ENCODE peak calls at places on chromosome 3, in eight cellular contexts. Z is right atrium auricular region, X is GM12865, B is dorsolateral prefrontal cortex, P is fibroblast of mammary gland, G is fibroblast of villous mesenchyme, C is lower lobe of right lung, O is ovary. D is an unnamed sample.

GRCh38 chr3:170749765-170750477 is 120.1 kb downstream of the RPL22L1 start:
- DNase-seq in Z (no peak), X (no peak), B (no peak), P (no peak), G (no peak), C (no peak), O (no peak), D (no peak)

GRCh38 chr3:157499342-157499963 is 3.8 kb downstream of the VEPH1 start:
- DNase-seq in Z (no peak), X (no peak), B (no peak), P (no peak), G (no peak), C (peak; percentile 85), O (no peak), D (peak; percentile 50)

GRCh38 chr3:185335799-185336198 is 27.1 kb upstream of the MAP3K13 start:
- DNase-seq in Z (no peak), X (no peak), B (no peak), P (peak; percentile 41), G (peak; percentile 18), C (no peak), O (no peak), D (peak; percentile 73)

GRCh38 chr3:154307363-154307762 is 16.9 kb downstream of the DHX36 start:
- DNase-seq in Z (no peak), X (no peak), B (no peak), P (no peak), G (no peak), C (no peak), O (no peak), D (no peak)

GRCh38 chr3:53161820-53162671 is 1.0 kb downstream of the PRKCD start:
- DNase-seq in Z (no peak), X (peak; percentile 74), B (no peak), P (peak; percentile 21), G (peak; percentile 24), C (peak; percentile 71), O (peak; percentile 66), D (peak; percentile 29)

GRCh38 chr3:40871411-40871810 is 327.9 kb upstream of the CTNNB1 start:
- DNase-seq in Z (no peak), X (no peak), B (no peak), P (no peak), G (no peak), C (no peak), O (no peak), D (no peak)

GRCh38 chr3:100041328-100041749 is 73.0 kb downstream of the FILIP1L start:
- DNase-seq in Z (no peak), X (no peak), B (no peak), P (peak; percentile 87), G (peak; percentile 92), C (no peak), O (no peak), D (peak; percentile 95)

GRCh38 chr3:102125994-102126368 is 276.7 kb downstream of the NFKBIZ start:
- DNase-seq in Z (no peak), X (no peak), B (no peak), P (no peak), G (no peak), C (no peak), O (no peak), D (no peak)

GRCh38 chr3:135504084-135504685 is 461.3 kb upstream of the PPP2R3A start:
- DNase-seq in Z (no peak), X (no peak), B (no peak), P (no peak), G (no peak), C (no peak), O (no peak), D (no peak)

GRCh38 chr3:31289592-31289991 is 243.1 kb upstream of the STT3B start:
- DNase-seq in Z (no peak), X (no peak), B (no peak), P (no peak), G (peak; percentile 13), C (no peak), O (no peak), D (no peak)

GRCh38 chr3:134369861-134370596 is 4.2 kb downstream of the AMOTL2 start:
- DNase-seq in Z (no peak), X (no peak), B (no peak), P (no peak), G (no peak), C (no peak), O (no peak), D (no peak)

GRCh38 chr3:58272891-58273290 is 33.2 kb upstream of the RPP14 start:
- DNase-seq in Z (no peak), X (no peak), B (no peak), P (peak; percentile 45), G (no peak), C (no peak), O (no peak), D (peak; percentile 70)

GRCh38 chr3:125310623-125311076 is 64.5 kb downstream of the ZNF148 start:
- DNase-seq in Z (no peak), X (peak; percentile 13), B (no peak), P (no peak), G (peak; percentile 41), C (no peak), O (no peak), D (no peak)

GRCh38 chr3:18425641-18426403 is 683 bp upstream of the SATB1 start:
- DNase-seq in Z (no peak), X (no peak), B (no peak), P (no peak), G (no peak), C (peak; percentile 75), O (no peak), D (no peak)

GRCh38 chr3:129490273-129490675 is 38.2 kb upstream of the RHO start:
- DNase-seq in Z (peak; percentile 94), X (peak; percentile 72), B (peak; percentile 88), P (peak; percentile 97), G (peak; percentile 98), C (peak; percentile 83), O (peak; percentile 82), D (peak; percentile 98)

GRCh38 chr3:194282436-194283122 is 68.5 kb downstream of the CPN2 start:
- DNase-seq in Z (peak; percentile 54), X (no peak), B (peak; percentile 13), P (no peak), G (no peak), C (peak; percentile 37), O (peak; percentile 34), D (no peak)

GRCh38 chr3:129320261-129320660 is 41.6 kb downstream of the HMCES start:
- DNase-seq in Z (no peak), X (no peak), B (no peak), P (no peak), G (no peak), C (no peak), O (no peak), D (no peak)

GRCh38 chr3:151318313-151318712 is 1.7 kb upstream of the GPR87 start:
- DNase-seq in Z (no peak), X (no peak), B (no peak), P (peak; percentile 48), G (peak; percentile 70), C (no peak), O (no peak), D (peak; percentile 56)
- H3K4me3 ChIP-seq in Z (no peak overlapping the region), X (no peak overlapping the region), B (no peak overlapping the region), P (no peak overlapping the region), G (no peak overlapping the region), C (no peak overlapping the region), O (no peak overlapping the region), D (no peak overlapping the region)

GRCh38 chr3:44883213-44883955 is 9.0 kb downstream of the TGM4 start:
- DNase-seq in Z (no peak), X (no peak), B (no peak), P (peak; percentile 34), G (no peak), C (no peak), O (no peak), D (peak; percentile 29)
- TF ChIP-seq CTCF in Z (no peak), X (no peak), B (no peak), P (no peak), G (no peak), C (no peak), O (no peak), D (peak; percentile 34)

GRCh38 chr3:111541911-111542483 is at the start of gene CD96:
- DNase-seq in Z (no peak), X (peak; percentile 52), B (no peak), P (peak; percentile 31), G (peak; percentile 16), C (no peak), O (no peak), D (peak; percentile 62)

GRCh38 chr3:111547645-111548044 is 5.6 kb downstream of the CD96 start:
- DNase-seq in Z (no peak), X (peak; percentile 61), B (no peak), P (no peak), G (no peak), C (no peak), O (no peak), D (no peak)

GRCh38 chr3:111548060-111548459 is 6.1 kb downstream of the CD96 start:
- DNase-seq in Z (no peak), X (peak; percentile 35), B (no peak), P (peak; percentile 7), G (no peak), C (no peak), O (no peak), D (peak; percentile 33)

GRCh38 chr3:111548756-111549155 is 6.8 kb downstream of the CD96 start:
- DNase-seq in Z (no peak), X (no peak), B (no peak), P (no peak), G (no peak), C (no peak), O (no peak), D (no peak)

DNA sequence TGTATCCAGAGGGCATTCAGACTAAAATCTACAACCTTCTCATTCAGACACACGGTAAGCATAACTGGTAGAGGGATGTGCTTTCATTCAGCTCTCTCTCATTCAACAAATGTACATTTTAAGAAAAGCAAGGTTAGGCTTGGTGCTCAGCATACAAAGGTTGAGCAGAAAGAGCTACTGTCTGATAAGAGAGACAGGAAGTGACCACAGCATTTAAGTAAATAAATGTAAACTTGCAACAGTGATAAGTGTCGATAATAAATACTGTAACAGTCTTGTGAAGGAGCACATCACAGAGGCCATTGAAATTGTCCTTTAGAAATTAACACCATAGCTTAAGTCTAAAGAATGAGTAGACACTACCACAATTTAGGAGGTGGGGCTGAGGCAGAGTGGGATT is 3.4 kb downstream of the CD96 start:
- DNase-seq in Z (no peak), X (no peak), B (no peak), P (no peak), G (no peak), C (no peak), O (no peak), D (no peak)
- H3K4me3 ChIP-seq in Z (no peak overlapping the region), X (no peak overlapping the region), B (no peak overlapping the region), P (no peak overlapping the region), G (no peak overlapping the region), C (no peak overlapping the region), O (no peak overlapping the region), D (no peak overlapping the region)

GRCh38 chr3:76370749-76371148 is 585.4 kb upstream of the ZNF717 start:
- DNase-seq in Z (no peak), X (peak; percentile 12), B (no peak), P (no peak), G (no peak), C (no peak), O (no peak), D (peak; percentile 34)

GRCh38 chr3:76365284-76365683 is 579.9 kb upstream of the ZNF717 start:
- DNase-seq in Z (no peak), X (no peak), B (no peak), P (no peak), G (no peak), C (no peak), O (no peak), D (peak; percentile 43)

GRCh38 chr3:76362643-76363042 is 577.3 kb upstream of the ZNF717 start:
- DNase-seq in Z (no peak), X (peak; percentile 36), B (no peak), P (no peak), G (no peak), C (no peak), O (no peak), D (no peak)

GRCh38 chr3:76369170-76369569 is 583.8 kb upstream of the ZNF717 start:
- DNase-seq in Z (no peak), X (peak; percentile 28), B (no peak), P (no peak), G (peak; percentile 21), C (no peak), O (no peak), D (peak; percentile 82)

GRCh38 chr3:76367281-76367680 is 581.9 kb upstream of the ZNF717 start:
- DNase-seq in Z (no peak), X (no peak), B (no peak), P (no peak), G (peak; percentile 65), C (no peak), O (no peak), D (peak; percentile 75)
- TF ChIP-seq CTCF in Z (no peak), X (no peak), B (no peak), P (no peak), G (no peak), C (no peak), O (no peak), D (no peak)

D was measured in choroid plexus epithelial cell.